ENCODE peak calls at places on chromosomes 16 and 17, in nine cellular contexts. H is ovary; C is stomach; Y is esophagus muscularis mucosa; U is prostate gland; A is fibroblast of the aortic adventitia; R is CD8-positive, alpha-beta memory T cell; O is cardiac fibroblast; P is AG04450. L is an unnamed sample.

GRCh38 chr16:65745201-65745600 is 621.3 kb upstream of the CDH5 start:
- DNase-seq in A (no peak), H (no peak), Y (no peak), U (no peak), P (no peak), C (no peak), O (no peak), R (no peak), L (no peak)

GRCh38 chr17:77304051-77304745 is 163.4 kb downstream of the SEC14L1 start:
- DNase-seq in C (no peak), U (no peak), Y (no peak), H (no peak), A (no peak), O (no peak), R (no peak), P (no peak), L (no peak)

GRCh38 chr17:15091825-15092224 is 173.3 kb downstream of the PMP22 start:
- DNase-seq in O (peak; percentile 3), R (no peak), A (no peak), P (no peak), Y (no peak), U (no peak), C (no peak), H (no peak), L (no peak)

GRCh38 chr17:55089955-55090573 is 121.5 kb downstream of the STXBP4 start:
- DNase-seq in U (no peak), Y (no peak), C (no peak), H (no peak), R (peak; percentile 15), P (no peak), O (peak; percentile 25), A (peak; percentile 15), L (no peak)

GRCh38 chr16:3122926-3123570 is 10.7 kb downstream of the ZNF205 start:
- DNase-seq in O (no peak), P (no peak), C (no peak), A (no peak), H (no peak), U (no peak), R (no peak), Y (no peak), L (no peak)

GRCh38 chr17:77531641-77532040 is 390.9 kb downstream of the SEC14L1 start:
- DNase-seq in H (no peak), R (no peak), U (no peak), Y (no peak), A (no peak), O (no peak), C (no peak), P (no peak), L (no peak)

GRCh38 chr17:41539071-41539492 is 11.0 kb upstream of the KRT19 start:
- DNase-seq in R (no peak), Y (no peak), U (no peak), H (no peak), C (no peak), A (no peak), O (no peak), P (no peak), L (no peak)

GRCh38 chr17:58504826-58505351 is 9.5 kb downstream of the MTMR4 start:
- DNase-seq in O (no peak), A (no peak), Y (no peak), U (no peak), R (no peak), H (no peak), P (no peak), C (no peak), L (no peak)

GRCh38 chr16:50139580-50139979 is 13.5 kb upstream of the TENT4B start:
- DNase-seq in H (no peak), O (no peak), R (no peak), A (no peak), U (no peak), P (no peak), Y (no peak), C (no peak), L (no peak)

GRCh38 chr17:47687748-47688147 is 6.2 kb upstream of the TBKBP1 start:
- DNase-seq in A (peak; percentile 43), Y (no peak), P (no peak), R (no peak), H (no peak), C (no peak), U (no peak), O (no peak), L (no peak)

GRCh38 chr17:7047566-7047965 is 3.7 kb upstream of the SLC16A11 start:
- DNase-seq in R (no peak), A (no peak), U (no peak), O (no peak), H (no peak), Y (no peak), C (no peak), P (no peak), L (no peak)

DNA sequence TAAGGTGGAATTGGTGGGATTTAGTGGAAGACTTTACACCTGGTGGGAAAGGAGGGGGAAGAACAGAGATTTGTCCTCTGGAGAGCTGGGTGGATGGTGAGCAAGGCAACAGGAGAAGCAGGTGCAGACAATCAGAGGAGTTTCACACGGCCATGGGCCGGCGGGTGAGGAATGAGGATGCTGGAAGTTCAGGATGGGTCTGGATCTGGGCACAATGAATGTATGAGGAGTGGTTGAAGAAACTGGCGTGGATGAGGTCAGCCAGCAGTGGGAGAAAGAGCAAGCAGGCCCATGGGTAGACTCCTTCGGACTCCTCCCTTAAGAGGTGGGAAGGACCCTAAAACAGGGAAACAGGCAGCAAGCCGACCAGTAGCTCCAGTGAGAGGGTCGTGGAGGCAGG is 10.1 kb upstream of the MNT start:
- DNase-seq in Y (no peak), C (no peak), U (no peak), O (no peak), P (no peak), R (no peak), H (no peak), A (no peak), L (no peak)
- H3K4me3 ChIP-seq in Y (no peak overlapping the region), C (no peak overlapping the region), U (no peak overlapping the region), O (no peak overlapping the region), P (no peak overlapping the region), R (no peak overlapping the region), H (no peak overlapping the region), A (no peak overlapping the region), L (no peak overlapping the region)

DNA sequence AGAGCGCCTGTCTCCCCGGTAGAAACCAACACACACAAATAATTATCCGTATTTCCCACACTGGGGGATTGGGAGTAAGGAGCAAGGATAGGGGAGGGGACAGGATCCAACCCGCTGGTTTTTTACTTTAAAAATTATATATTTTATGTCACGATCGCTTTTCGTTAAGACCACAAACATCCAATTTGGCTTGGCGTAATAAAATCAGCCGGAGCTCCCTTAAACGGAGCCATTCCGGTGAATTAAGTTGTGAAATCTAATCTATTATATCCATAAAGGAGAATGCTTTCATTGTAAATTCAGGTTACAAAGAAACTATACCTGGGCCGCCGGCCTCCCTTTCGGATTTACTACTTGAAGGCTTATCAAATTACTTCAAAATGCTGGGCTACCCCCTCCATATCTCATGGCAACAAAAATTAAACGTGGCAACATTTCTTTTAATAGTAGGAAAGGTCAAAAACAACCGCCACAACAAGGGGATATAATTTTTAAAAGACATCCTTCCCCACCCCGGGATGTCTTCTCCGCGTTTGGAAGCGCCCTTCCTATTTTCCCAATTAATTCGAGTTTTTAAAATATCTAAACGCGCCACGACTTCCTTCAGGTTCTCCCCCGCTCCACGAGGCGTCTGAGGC is 47.1 kb upstream of the SLC38A10 start:
- DNase-seq in R (no peak), U (no peak), O (no peak), A (peak; percentile 34), C (no peak), H (no peak), Y (no peak), P (no peak), L (no peak)
- H3K4me3 ChIP-seq in R (no peak overlapping the region), U (peak overlapping the region; percentile 83), O (peak overlapping the region; percentile 26), A (peak overlapping the region; percentile 97), C (peak overlapping the region; percentile 91), H (peak overlapping the region; percentile 80), Y (peak overlapping the region; percentile 88), P (peak overlapping the region; percentile 97), L (peak overlapping the region; percentile 96)

GRCh38 chr16:77683845-77684526 is 38.3 kb upstream of the NUDT7 start:
- DNase-seq in C (no peak), U (no peak), Y (no peak), O (no peak), H (no peak), R (no peak), A (no peak), P (no peak), L (no peak)

GRCh38 chr16:77679336-77679735 is 43.0 kb upstream of the NUDT7 start:
- DNase-seq in R (no peak), A (no peak), O (no peak), P (no peak), U (no peak), Y (no peak), H (no peak), C (no peak), L (no peak)

GRCh38 chr16:77680496-77680895 is 41.8 kb upstream of the NUDT7 start:
- DNase-seq in A (no peak), C (no peak), P (no peak), O (no peak), U (no peak), Y (no peak), R (no peak), H (no peak), L (no peak)

GRCh38 chr16:77679901-77680300 is 42.4 kb upstream of the NUDT7 start:
- DNase-seq in P (no peak), H (no peak), R (no peak), C (no peak), U (no peak), O (no peak), A (no peak), Y (no peak), L (no peak)

DNA sequence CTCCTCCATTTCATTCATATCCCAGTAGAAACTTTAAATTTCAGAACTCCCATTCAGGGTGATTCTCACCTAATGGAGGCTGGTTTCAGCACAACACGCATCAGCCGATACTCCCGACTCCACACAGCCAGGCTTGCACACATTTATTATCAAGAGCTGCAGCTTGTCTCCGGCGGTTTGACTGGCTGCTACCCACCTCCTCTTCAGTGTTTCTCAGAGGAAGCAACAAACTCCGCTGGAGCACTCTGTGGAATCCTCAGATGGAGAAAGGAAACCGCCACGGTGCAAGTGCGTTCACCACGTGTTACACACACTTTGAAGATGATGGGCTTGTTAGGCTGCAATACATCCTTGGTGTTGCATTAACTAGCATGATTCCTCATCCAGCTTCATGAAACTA is 39.7 kb upstream of the NUDT7 start:
- DNase-seq in A (no peak), R (no peak), O (no peak), U (no peak), H (no peak), C (no peak), P (no peak), Y (no peak), L (no peak)
- H3K4me3 ChIP-seq in A (no peak overlapping the region), R (no peak overlapping the region), O (no peak overlapping the region), U (no peak overlapping the region), H (no peak overlapping the region), C (no peak overlapping the region), P (no peak overlapping the region), Y (no peak overlapping the region), L (no peak overlapping the region)

GRCh38 chr16:90046971-90047713 is 27.9 kb upstream of the DBNDD1 start:
- DNase-seq in U (peak; percentile 57), O (peak; percentile 85), Y (no peak), C (peak; percentile 80), P (no peak), A (peak; percentile 61), H (peak; percentile 94), R (no peak), L (no peak)
- H3K4me3 ChIP-seq in U (peak overlapping the region; percentile 26), O (peak overlapping the region; percentile 35), Y (peak overlapping the region; percentile 56), C (peak overlapping the region; percentile 47), P (peak overlapping the region; percentile 38), A (peak overlapping the region; percentile 35), H (peak overlapping the region; percentile 42), R (peak overlapping the region; percentile 50), L (peak overlapping the region; percentile 41)